ENCODE peak calls at places on chromosomes 13 and 19, in six cellular contexts. One of them, this sample, is unnamed.

GRCh38 chr13:108190897-108191296 is 24.4 kb downstream of the LIG4 start:
- DNase-seq in heart left ventricle: no peak
- DNase-seq in cardiac muscle cell: no peak
- DNase-seq in effector memory CD4-positive, alpha-beta T cell: no peak
- DNase-seq in tibial nerve: no peak
- DNase-seq in endothelial cell of umbilical vein: no peak
- DNase-seq in this sample: no peak

GRCh38 chr13:76720416-76720815 is 165.8 kb downstream of the KCTD12 start:
- DNase-seq in heart left ventricle: no peak
- DNase-seq in cardiac muscle cell: no peak
- DNase-seq in effector memory CD4-positive, alpha-beta T cell: no peak
- DNase-seq in tibial nerve: no peak
- DNase-seq in endothelial cell of umbilical vein: no peak
- DNase-seq in this sample: no peak

GRCh38 chr13:37134411-37135041 is 29.1 kb upstream of the CSNK1A1L start:
- DNase-seq in heart left ventricle: no peak
- DNase-seq in cardiac muscle cell: no peak
- DNase-seq in effector memory CD4-positive, alpha-beta T cell: no peak
- DNase-seq in tibial nerve: no peak
- DNase-seq in endothelial cell of umbilical vein: peak
- DNase-seq in this sample: no peak

GRCh38 chr13:76894401-76895110 is 8.4 kb upstream of the KCTD12 start:
- DNase-seq in heart left ventricle: no peak
- DNase-seq in cardiac muscle cell: no peak
- DNase-seq in effector memory CD4-positive, alpha-beta T cell: no peak
- DNase-seq in tibial nerve: no peak
- DNase-seq in endothelial cell of umbilical vein: peak
- DNase-seq in this sample: no peak

GRCh38 chr13:47546963-47547345 is 454.1 kb downstream of the SUCLA2 start:
- DNase-seq in heart left ventricle: no peak
- DNase-seq in cardiac muscle cell: no peak
- DNase-seq in effector memory CD4-positive, alpha-beta T cell: no peak
- DNase-seq in tibial nerve: no peak
- DNase-seq in endothelial cell of umbilical vein: no peak
- DNase-seq in this sample: no peak

GRCh38 chr13:30423891-30424290 is 1.6 kb downstream of the UBE2L5 start:
- DNase-seq in heart left ventricle: no peak
- DNase-seq in cardiac muscle cell: no peak
- DNase-seq in effector memory CD4-positive, alpha-beta T cell: no peak
- DNase-seq in tibial nerve: no peak
- DNase-seq in endothelial cell of umbilical vein: no peak
- DNase-seq in this sample: no peak

GRCh38 chr13:36858285-36858684 is 39.3 kb downstream of the RFXAP start:
- DNase-seq in heart left ventricle: no peak
- DNase-seq in cardiac muscle cell: peak
- DNase-seq in effector memory CD4-positive, alpha-beta T cell: no peak
- DNase-seq in tibial nerve: no peak
- DNase-seq in endothelial cell of umbilical vein: peak
- DNase-seq in this sample: peak

GRCh38 chr19:55553217-55554182 is 8.2 kb upstream of the SBK3 start:
- DNase-seq in heart left ventricle: no peak
- DNase-seq in cardiac muscle cell: no peak
- DNase-seq in effector memory CD4-positive, alpha-beta T cell: no peak
- DNase-seq in tibial nerve: no peak
- DNase-seq in endothelial cell of umbilical vein: no peak
- DNase-seq in this sample: no peak

GRCh38 chr13:101939370-101939769 is 462.5 kb downstream of the FGF14 start:
- DNase-seq in heart left ventricle: no peak
- DNase-seq in cardiac muscle cell: no peak
- DNase-seq in effector memory CD4-positive, alpha-beta T cell: no peak
- DNase-seq in tibial nerve: no peak
- DNase-seq in endothelial cell of umbilical vein: no peak
- DNase-seq in this sample: no peak

GRCh38 chr19:18098891-18099622 is 1.5 kb downstream of the MAST3 start:
- DNase-seq in heart left ventricle: no peak
- DNase-seq in cardiac muscle cell: no peak
- DNase-seq in effector memory CD4-positive, alpha-beta T cell: peak
- DNase-seq in tibial nerve: no peak
- DNase-seq in endothelial cell of umbilical vein: no peak
- DNase-seq in this sample: no peak

GRCh38 chr13:48156466-48156865 is 61.6 kb upstream of the MED4 start:
- DNase-seq in heart left ventricle: no peak
- DNase-seq in cardiac muscle cell: no peak
- DNase-seq in effector memory CD4-positive, alpha-beta T cell: peak
- DNase-seq in tibial nerve: no peak
- DNase-seq in endothelial cell of umbilical vein: no peak
- DNase-seq in this sample: peak

GRCh38 chr19:30861896-30862295 is 487.3 kb downstream of the TSHZ3 start:
- DNase-seq in heart left ventricle: no peak
- DNase-seq in cardiac muscle cell: no peak
- DNase-seq in effector memory CD4-positive, alpha-beta T cell: no peak
- DNase-seq in tibial nerve: no peak
- DNase-seq in endothelial cell of umbilical vein: no peak
- DNase-seq in this sample: no peak

GRCh38 chr13:29771247-29771646 is 79.2 kb downstream of the UBL3 start:
- DNase-seq in heart left ventricle: no peak
- DNase-seq in cardiac muscle cell: peak
- DNase-seq in effector memory CD4-positive, alpha-beta T cell: no peak
- DNase-seq in tibial nerve: no peak
- DNase-seq in endothelial cell of umbilical vein: peak
- DNase-seq in this sample: no peak

GRCh38 chr13:46288570-46289259 is 77.0 kb downstream of the LRRC63 start:
- DNase-seq in heart left ventricle: no peak
- DNase-seq in cardiac muscle cell: peak
- DNase-seq in effector memory CD4-positive, alpha-beta T cell: no peak
- DNase-seq in tibial nerve: no peak
- DNase-seq in endothelial cell of umbilical vein: peak
- DNase-seq in this sample: no peak

GRCh38 chr19:35562336-35562735 is 1.1 kb downstream of the ATP4A start:
- DNase-seq in heart left ventricle: no peak
- DNase-seq in cardiac muscle cell: no peak
- DNase-seq in effector memory CD4-positive, alpha-beta T cell: no peak
- DNase-seq in tibial nerve: no peak
- DNase-seq in endothelial cell of umbilical vein: no peak
- DNase-seq in this sample: no peak

GRCh38 chr13:93446256-93446655 is 219.6 kb downstream of the GPC6 start:
- DNase-seq in heart left ventricle: no peak
- DNase-seq in cardiac muscle cell: no peak
- DNase-seq in effector memory CD4-positive, alpha-beta T cell: no peak
- DNase-seq in tibial nerve: no peak
- DNase-seq in endothelial cell of umbilical vein: no peak
- DNase-seq in this sample: no peak

GRCh38 chr13:113291997-113292862 is 4.8 kb upstream of the LAMP1 start:
- DNase-seq in heart left ventricle: peak
- DNase-seq in cardiac muscle cell: peak
- DNase-seq in effector memory CD4-positive, alpha-beta T cell: no peak
- DNase-seq in tibial nerve: no peak
- DNase-seq in endothelial cell of umbilical vein: peak
- DNase-seq in this sample: peak

GRCh38 chr19:58352760-58353671 is at the start of gene A1BG:
- DNase-seq in heart left ventricle: no peak
- DNase-seq in cardiac muscle cell: no peak
- DNase-seq in effector memory CD4-positive, alpha-beta T cell: no peak
- DNase-seq in tibial nerve: no peak
- DNase-seq in endothelial cell of umbilical vein: no peak
- DNase-seq in this sample: no peak

GRCh38 chr19:6772028-6772865 is at the start of gene VAV1:
- DNase-seq in heart left ventricle: peak
- DNase-seq in cardiac muscle cell: no peak
- DNase-seq in effector memory CD4-positive, alpha-beta T cell: peak
- DNase-seq in tibial nerve: no peak
- DNase-seq in endothelial cell of umbilical vein: no peak
- DNase-seq in this sample: peak

GRCh38 chr13:27968316-27969072 is 621 bp downstream of the CDX2 start:
- DNase-seq in heart left ventricle: no peak
- DNase-seq in cardiac muscle cell: no peak
- DNase-seq in effector memory CD4-positive, alpha-beta T cell: no peak
- DNase-seq in tibial nerve: no peak
- DNase-seq in endothelial cell of umbilical vein: no peak
- DNase-seq in this sample: no peak

GRCh38 chr19:13832096-13832495 is 36.9 kb downstream of the ZSWIM4 start:
- DNase-seq in heart left ventricle: no peak
- DNase-seq in cardiac muscle cell: no peak
- DNase-seq in effector memory CD4-positive, alpha-beta T cell: no peak
- DNase-seq in tibial nerve: no peak
- DNase-seq in endothelial cell of umbilical vein: no peak
- DNase-seq in this sample: no peak

GRCh38 chr19:46014534-46014933 is 8.3 kb downstream of the PGLYRP1 start:
- DNase-seq in heart left ventricle: no peak
- DNase-seq in cardiac muscle cell: no peak
- DNase-seq in effector memory CD4-positive, alpha-beta T cell: no peak
- DNase-seq in tibial nerve: no peak
- DNase-seq in endothelial cell of umbilical vein: no peak
- DNase-seq in this sample: no peak
- H3K27ac ChIP-seq in heart left ventricle: no peak
- H3K27ac ChIP-seq in cardiac muscle cell: no peak
- H3K27ac ChIP-seq in effector memory CD4-positive, alpha-beta T cell: no peak
- H3K27ac ChIP-seq in tibial nerve: no peak
- H3K27ac ChIP-seq in endothelial cell of umbilical vein: no peak
- H3K27ac ChIP-seq in this sample: no peak

GRCh38 chr19:4981681-4981958 is 12.7 kb downstream of the KDM4B start:
- DNase-seq in heart left ventricle: no peak
- DNase-seq in cardiac muscle cell: no peak
- DNase-seq in effector memory CD4-positive, alpha-beta T cell: no peak
- DNase-seq in tibial nerve: no peak
- DNase-seq in endothelial cell of umbilical vein: no peak
- DNase-seq in this sample: no peak

GRCh38 chr19:4985551-4985991 is 16.7 kb downstream of the KDM4B start:
- DNase-seq in heart left ventricle: no peak
- DNase-seq in cardiac muscle cell: no peak
- DNase-seq in effector memory CD4-positive, alpha-beta T cell: no peak
- DNase-seq in tibial nerve: no peak
- DNase-seq in endothelial cell of umbilical vein: no peak
- DNase-seq in this sample: no peak

GRCh38 chr19:4984106-4984380 is 15.1 kb downstream of the KDM4B start:
- DNase-seq in heart left ventricle: no peak
- DNase-seq in cardiac muscle cell: no peak
- DNase-seq in effector memory CD4-positive, alpha-beta T cell: no peak
- DNase-seq in tibial nerve: no peak
- DNase-seq in endothelial cell of umbilical vein: no peak
- DNase-seq in this sample: no peak

GRCh38 chr19:4984448-4984990 is 15.6 kb downstream of the KDM4B start:
- DNase-seq in heart left ventricle: no peak
- DNase-seq in cardiac muscle cell: no peak
- DNase-seq in effector memory CD4-positive, alpha-beta T cell: no peak
- DNase-seq in tibial nerve: no peak
- DNase-seq in endothelial cell of umbilical vein: no peak
- DNase-seq in this sample: no peak

GRCh38 chr19:4983346-4984105 is 14.6 kb downstream of the KDM4B start:
- DNase-seq in heart left ventricle: no peak
- DNase-seq in cardiac muscle cell: no peak
- DNase-seq in effector memory CD4-positive, alpha-beta T cell: no peak
- DNase-seq in tibial nerve: no peak
- DNase-seq in endothelial cell of umbilical vein: peak
- DNase-seq in this sample: no peak
- H3K27ac ChIP-seq in heart left ventricle: no peak
- H3K27ac ChIP-seq in cardiac muscle cell: peak
- H3K27ac ChIP-seq in effector memory CD4-positive, alpha-beta T cell: no peak
- H3K27ac ChIP-seq in tibial nerve: no peak
- H3K27ac ChIP-seq in endothelial cell of umbilical vein: no peak
- H3K27ac ChIP-seq in this sample: no peak

GRCh38 chr13:40445557-40445990 is 220.9 kb downstream of the FOXO1 start:
- DNase-seq in heart left ventricle: peak
- DNase-seq in cardiac muscle cell: no peak
- DNase-seq in effector memory CD4-positive, alpha-beta T cell: no peak
- DNase-seq in tibial nerve: no peak
- DNase-seq in endothelial cell of umbilical vein: peak
- DNase-seq in this sample: no peak
- H3K27ac ChIP-seq in heart left ventricle: no peak
- H3K27ac ChIP-seq in cardiac muscle cell: no peak
- H3K27ac ChIP-seq in effector memory CD4-positive, alpha-beta T cell: no peak
- H3K27ac ChIP-seq in tibial nerve: no peak
- H3K27ac ChIP-seq in endothelial cell of umbilical vein: peak
- H3K27ac ChIP-seq in this sample: no peak

DNA sequence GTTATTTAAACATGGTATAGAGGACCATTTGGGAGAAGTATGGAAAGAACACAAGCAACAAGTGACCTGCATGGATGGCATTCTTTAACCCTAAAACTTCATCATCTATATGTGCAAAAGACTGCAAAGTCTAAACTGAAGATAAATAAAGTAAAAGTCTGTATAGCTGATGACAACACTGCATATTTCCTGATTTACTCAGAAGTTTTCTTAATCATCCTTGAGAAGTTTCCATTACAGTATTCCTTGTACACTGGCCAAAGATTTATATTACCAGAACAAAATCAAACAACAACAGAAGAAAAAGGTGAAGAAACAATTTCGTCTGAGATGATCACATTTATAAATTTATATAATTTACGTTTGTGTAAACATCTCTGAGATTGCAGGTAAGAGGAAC is 805.7 kb downstream of the PCDH9 start:
- DNase-seq in heart left ventricle: no peak
- DNase-seq in cardiac muscle cell: no peak
- DNase-seq in effector memory CD4-positive, alpha-beta T cell: no peak
- DNase-seq in tibial nerve: no peak
- DNase-seq in endothelial cell of umbilical vein: peak
- DNase-seq in this sample: no peak
- H3K27ac ChIP-seq in heart left ventricle: no peak
- H3K27ac ChIP-seq in cardiac muscle cell: no peak
- H3K27ac ChIP-seq in effector memory CD4-positive, alpha-beta T cell: no peak
- H3K27ac ChIP-seq in tibial nerve: no peak
- H3K27ac ChIP-seq in endothelial cell of umbilical vein: no peak
- H3K27ac ChIP-seq in this sample: no peak

GRCh38 chr19:48925240-48925843 is 8.2 kb upstream of the DHDH start:
- DNase-seq in heart left ventricle: no peak
- DNase-seq in cardiac muscle cell: no peak
- DNase-seq in effector memory CD4-positive, alpha-beta T cell: no peak
- DNase-seq in tibial nerve: no peak
- DNase-seq in endothelial cell of umbilical vein: no peak
- DNase-seq in this sample: no peak
- H3K27ac ChIP-seq in heart left ventricle: no peak
- H3K27ac ChIP-seq in cardiac muscle cell: no peak
- H3K27ac ChIP-seq in effector memory CD4-positive, alpha-beta T cell: no peak
- H3K27ac ChIP-seq in tibial nerve: no peak
- H3K27ac ChIP-seq in endothelial cell of umbilical vein: no peak
- H3K27ac ChIP-seq in this sample: no peak

GRCh38 chr19:48403606-48404005 is 10.1 kb downstream of the GRIN2D start:
- DNase-seq in heart left ventricle: no peak
- DNase-seq in cardiac muscle cell: peak
- DNase-seq in effector memory CD4-positive, alpha-beta T cell: no peak
- DNase-seq in tibial nerve: no peak
- DNase-seq in endothelial cell of umbilical vein: peak
- DNase-seq in this sample: peak

GRCh38 chr19:48400018-48400742 is 6.7 kb downstream of the GRIN2D start:
- DNase-seq in heart left ventricle: peak
- DNase-seq in cardiac muscle cell: peak
- DNase-seq in effector memory CD4-positive, alpha-beta T cell: peak
- DNase-seq in tibial nerve: peak
- DNase-seq in endothelial cell of umbilical vein: peak
- DNase-seq in this sample: no peak

GRCh38 chr19:48405010-48405659 is 11.7 kb downstream of the GRIN2D start:
- DNase-seq in heart left ventricle: no peak
- DNase-seq in cardiac muscle cell: no peak
- DNase-seq in effector memory CD4-positive, alpha-beta T cell: no peak
- DNase-seq in tibial nerve: no peak
- DNase-seq in endothelial cell of umbilical vein: no peak
- DNase-seq in this sample: no peak

GRCh38 chr19:48401277-48401676 is 7.8 kb downstream of the GRIN2D start:
- DNase-seq in heart left ventricle: no peak
- DNase-seq in cardiac muscle cell: no peak
- DNase-seq in effector memory CD4-positive, alpha-beta T cell: no peak
- DNase-seq in tibial nerve: no peak
- DNase-seq in endothelial cell of umbilical vein: no peak
- DNase-seq in this sample: no peak

GRCh38 chr19:48405850-48406249 is 12.4 kb downstream of the GRIN2D start:
- DNase-seq in heart left ventricle: no peak
- DNase-seq in cardiac muscle cell: no peak
- DNase-seq in effector memory CD4-positive, alpha-beta T cell: no peak
- DNase-seq in tibial nerve: no peak
- DNase-seq in endothelial cell of umbilical vein: no peak
- DNase-seq in this sample: no peak
- H3K27ac ChIP-seq in heart left ventricle: no peak
- H3K27ac ChIP-seq in cardiac muscle cell: no peak
- H3K27ac ChIP-seq in effector memory CD4-positive, alpha-beta T cell: no peak
- H3K27ac ChIP-seq in tibial nerve: no peak
- H3K27ac ChIP-seq in endothelial cell of umbilical vein: no peak
- H3K27ac ChIP-seq in this sample: no peak

This sample was measured in naive thymus-derived CD4-positive, alpha-beta T cell.